ENCODE peak calls at places on chromosome 6, in seven cellular contexts. D is cerebellum; N is left cardiac atrium; Y is NCI-H1930; R is effector memory CD8-positive, alpha-beta T cell; T is AG04450; H is astrocyte of the hippocampus. M is an unnamed sample.

GRCh38 chr6:84979541-84979940 is 215.1 kb upstream of the TBX18 start:
- DNase-seq in D (no peak), N (no peak), Y (no peak), R (no peak), T (no peak), H (peak), M (no peak)

GRCh38 chr6:25995507-25995906 is 32.9 kb downstream of the TRIM38 start:
- DNase-seq in D (no peak), N (no peak), Y (no peak), R (no peak), T (no peak), H (peak), M (no peak)

GRCh38 chr6:144379356-144379755 is 94.2 kb downstream of the UTRN start:
- DNase-seq in D (no peak), N (no peak), Y (no peak), R (no peak), T (peak), H (no peak), M (no peak)

GRCh38 chr6:110055387-110055735 is 77.2 kb downstream of the GPR6 start:
- DNase-seq in D (no peak), N (no peak), Y (no peak), R (no peak), T (no peak), H (no peak), M (no peak)

GRCh38 chr6:21438237-21438985 is 155.1 kb upstream of the SOX4 start:
- DNase-seq in D (no peak), N (no peak), Y (no peak), R (no peak), T (no peak), H (no peak), M (no peak)

GRCh38 chr6:147961473-147962141 is 381.0 kb upstream of the SASH1 start:
- DNase-seq in D (no peak), N (no peak), Y (no peak), R (no peak), T (no peak), H (no peak), M (no peak)

GRCh38 chr6:138833819-138834539 is 38.1 kb downstream of the ECT2L start:
- DNase-seq in D (peak), N (peak), Y (no peak), R (no peak), T (no peak), H (peak), M (peak)

GRCh38 chr6:12342664-12343063 is 52.5 kb downstream of the EDN1 start:
- DNase-seq in D (no peak), N (no peak), Y (no peak), R (no peak), T (no peak), H (no peak), M (no peak)

GRCh38 chr6:36852481-36853147 is 13.4 kb upstream of the CPNE5 start:
- DNase-seq in D (no peak), N (no peak), Y (no peak), R (no peak), T (no peak), H (peak), M (no peak)

GRCh38 chr6:166595949-166596348 is 9.5 kb upstream of the RAMACL start:
- DNase-seq in D (no peak), N (no peak), Y (no peak), R (no peak), T (no peak), H (no peak), M (no peak)